ENCODE peak calls at places on chromosomes 3 and 15, in nine cellular contexts. V is upper lobe of right lung, P is epithelial cell of esophagus, T is AG09309, E is choroid plexus epithelial cell, G is OCI-LY7, S is AG04450, F is astrocyte of the spinal cord, O is heart left ventricle. Y is an unnamed sample.
A peak's percentile ranks its signal among the peaks of the same experiment; 100 is the strongest.

GRCh38 chr15:28006116-28006911 is 92.8 kb downstream of the OCA2 start:
- DNase-seq in V (no peak), P (peak; percentile 19), T (no peak), E (no peak), G (no peak), S (no peak), F (no peak), O (no peak), Y (no peak)

GRCh38 chr3:126464997-126465396 is 10.7 kb downstream of the ZXDC start:
- DNase-seq in V (peak; percentile 51), P (no peak), T (no peak), E (no peak), G (no peak), S (no peak), F (no peak), O (peak; percentile 12), Y (no peak)

GRCh38 chr15:40247406-40247971 is 8.6 kb downstream of the PAK6 start:
- DNase-seq in V (peak; percentile 48), P (no peak), T (no peak), E (no peak), G (no peak), S (no peak), F (no peak), O (no peak), Y (no peak)

GRCh38 chr15:73225358-73226015 is 143.3 kb downstream of the HCN4 start:
- DNase-seq in V (no peak), P (peak; percentile 42), T (no peak), E (no peak), G (no peak), S (no peak), F (no peak), O (no peak), Y (no peak)

GRCh38 chr3:126205717-126206655 is 25.6 kb upstream of the ALDH1L1 start:
- DNase-seq in V (no peak), P (no peak), T (no peak), E (peak; percentile 53), G (no peak), S (no peak), F (no peak), O (no peak), Y (no peak)

GRCh38 chr3:135148431-135148830 is 353.4 kb downstream of the EPHB1 start:
- DNase-seq in V (no peak), P (no peak), T (no peak), E (no peak), G (no peak), S (no peak), F (no peak), O (peak; percentile 37), Y (no peak)

GRCh38 chr3:177498037-177498857 is 301.0 kb upstream of the TBL1XR1 start:
- DNase-seq in V (no peak), P (peak; percentile 82), T (no peak), E (peak; percentile 86), G (no peak), S (no peak), F (peak; percentile 87), O (no peak), Y (no peak)

GRCh38 chr3:143119974-143120715 is 574 bp downstream of the CHST2 start:
- DNase-seq in V (peak; percentile 68), P (peak; percentile 24), T (no peak), E (peak; percentile 38), G (peak; percentile 21), S (no peak), F (peak; percentile 49), O (peak; percentile 30), Y (no peak)

GRCh38 chr3:48157215-48157840 is 30.9 kb downstream of the CDC25A start:
- DNase-seq in V (no peak), P (peak; percentile 43), T (peak; percentile 14), E (no peak), G (no peak), S (no peak), F (no peak), O (no peak), Y (no peak)

GRCh38 chr15:94135748-94136147 is 95.6 kb upstream of the MCTP2 start:
- DNase-seq in V (no peak), P (peak; percentile 31), T (no peak), E (no peak), G (peak; percentile 4), S (no peak), F (no peak), O (no peak), Y (no peak)

GRCh38 chr15:47819158-47819557 is 101.9 kb downstream of the SEMA6D start:
- DNase-seq in V (no peak), P (no peak), T (no peak), E (no peak), G (no peak), S (no peak), F (no peak), O (no peak), Y (no peak)

GRCh38 chr3:13507791-13508339 is 27.8 kb downstream of the HDAC11 start:
- DNase-seq in V (peak; percentile 61), P (peak; percentile 32), T (no peak), E (no peak), G (no peak), S (no peak), F (peak; percentile 39), O (peak; percentile 53), Y (no peak)

GRCh38 chr3:97958396-97958795 is 13.8 kb downstream of the RIOX2 start:
- DNase-seq in V (no peak), P (no peak), T (no peak), E (peak; percentile 42), G (no peak), S (no peak), F (no peak), O (no peak), Y (no peak)

GRCh38 chr15:64067564-64068030 is 21.3 kb upstream of the DAPK2 start:
- DNase-seq in V (no peak), P (peak; percentile 53), T (no peak), E (peak; percentile 67), G (peak; percentile 81), S (peak; percentile 8), F (peak; percentile 46), O (peak; percentile 51), Y (no peak)

GRCh38 chr3:111301238-111301798 is 229.7 kb downstream of the NECTIN3 start:
- DNase-seq in V (no peak), P (no peak), T (no peak), E (no peak), G (no peak), S (no peak), F (no peak), O (no peak), Y (no peak)

GRCh38 chr15:40198364-40199085 is 37.7 kb downstream of the BUB1B start:
- DNase-seq in V (no peak), P (no peak), T (no peak), E (no peak), G (no peak), S (no peak), F (no peak), O (no peak), Y (no peak)

GRCh38 chr3:53913401-53913800 is 21.7 kb upstream of the SELENOK start:
- DNase-seq in V (no peak), P (no peak), T (no peak), E (no peak), G (no peak), S (no peak), F (no peak), O (no peak), Y (no peak)

GRCh38 chr3:86147119-86147518 is 843.8 kb downstream of the VGLL3 start:
- DNase-seq in V (no peak), P (no peak), T (no peak), E (no peak), G (no peak), S (no peak), F (no peak), O (no peak), Y (no peak)

GRCh38 chr3:61173685-61174084 is 77.6 kb downstream of the FHIT start:
- DNase-seq in V (no peak), P (peak; percentile 4), T (no peak), E (no peak), G (no peak), S (no peak), F (peak; percentile 10), O (no peak), Y (no peak)

DNA sequence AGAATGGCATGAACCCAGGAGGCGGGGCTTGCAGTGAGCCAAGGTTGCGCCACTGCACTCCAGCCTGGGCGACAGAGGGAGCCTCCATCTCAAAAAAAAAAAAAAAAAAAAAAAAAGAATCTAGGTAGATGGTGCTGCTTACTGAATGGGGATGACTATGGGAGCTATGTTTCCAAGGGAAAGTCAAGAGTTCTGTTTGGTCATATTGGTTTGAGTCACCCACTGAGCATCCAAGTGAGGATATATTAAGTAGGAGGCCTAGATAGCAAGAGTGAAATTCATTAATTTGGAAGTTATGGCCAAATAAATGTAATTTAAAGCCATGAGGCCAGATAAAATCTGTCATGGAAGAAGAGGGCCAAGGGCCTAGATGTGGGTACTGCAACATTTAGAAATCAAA is 9.0 kb upstream of the UACA start:
- DNase-seq in V (no peak), P (no peak), T (no peak), E (no peak), G (no peak), S (no peak), F (no peak), O (no peak), Y (no peak)
- H3K4me3 ChIP-seq in V (no peak overlapping the region), P (no peak overlapping the region), T (no peak overlapping the region), E (no peak overlapping the region), G (no peak overlapping the region), S (no peak overlapping the region), F (no peak overlapping the region), O (no peak overlapping the region), Y (no peak overlapping the region)

GRCh38 chr3:39176025-39176714 is 16.2 kb downstream of the XIRP1 start:
- DNase-seq in V (no peak), P (no peak), T (no peak), E (no peak), G (no peak), S (no peak), F (no peak), O (no peak), Y (no peak)
- TF ChIP-seq CTCF in V (no peak), P (no peak), T (no peak), E (no peak), G (no peak), S (no peak), F (no peak), O (no peak), Y (no peak)

GRCh38 chr15:60390931-60391501 is 6.8 kb downstream of the ANXA2 start:
- DNase-seq in V (no peak), P (peak; percentile 90), T (no peak), E (peak; percentile 83), G (no peak), S (no peak), F (peak; percentile 88), O (peak; percentile 44), Y (no peak)
- H3K4me3 ChIP-seq in V (peak overlapping the region; percentile 9), P (peak overlapping the region; percentile 31), T (peak overlapping the region; percentile 21), E (peak overlapping the region; percentile 14), G (no peak overlapping the region), S (peak overlapping the region; percentile 46), F (peak overlapping the region; percentile 91), O (peak overlapping the region; percentile 0), Y (peak overlapping the region; percentile 50)

DNA sequence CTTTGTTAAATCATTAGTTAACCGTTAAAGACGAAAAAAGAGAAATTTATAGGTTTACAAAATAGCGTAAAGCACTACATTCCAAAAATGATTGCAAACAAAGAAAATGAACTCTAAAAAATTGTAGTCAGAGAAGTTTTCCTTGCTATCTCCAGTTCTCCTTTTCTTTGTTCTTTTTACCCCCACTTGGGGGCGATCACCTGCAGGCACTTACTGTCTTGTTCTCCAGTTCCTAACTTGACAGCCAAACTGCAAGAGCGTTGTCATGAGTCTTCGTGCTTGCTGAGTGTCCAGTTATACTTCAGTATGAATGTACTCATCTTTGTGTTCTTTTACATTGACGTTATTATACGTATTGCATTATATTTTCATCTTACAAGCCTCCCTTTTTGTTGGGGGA is 54.5 kb downstream of the CHD2 start:
- DNase-seq in V (no peak), P (peak; percentile 24), T (no peak), E (peak; percentile 43), G (peak; percentile 25), S (no peak), F (no peak), O (no peak), Y (no peak)
- TF ChIP-seq CTCF in V (no peak), P (peak; percentile 41), T (peak; percentile 35), E (peak; percentile 51), G (peak; percentile 81), S (peak; percentile 26), F (peak; percentile 35), O (peak; percentile 13), Y (no peak)

Y was measured in AG04449.